ENCODE peak calls at places on chromosomes 13 and 19, in four cellular contexts. W, B, P and N are unnamed samples.

GRCh38 chr13:20442798-20443381 is 82.8 kb downstream of the CRYL1 start:
- DNase-seq in W (no peak), B (no peak), P (no peak), N (peak; percentile 14)

GRCh38 chr13:79724348-79725103 is 243.6 kb downstream of the NDFIP2 start:
- DNase-seq in W (peak; percentile 62), B (no peak), P (no peak), N (peak; percentile 6)

GRCh38 chr13:46778879-46779278 is 18.1 kb downstream of the ESD start:
- DNase-seq in W (peak; percentile 79), B (peak; percentile 64), P (no peak), N (no peak)

GRCh38 chr19:47790398-47790814 is 11.9 kb downstream of the SELENOW start:
- DNase-seq in W (peak; percentile 54), B (peak; percentile 56), P (peak; percentile 80), N (peak; percentile 82)

GRCh38 chr19:3699741-3700241 is 477 bp downstream of the PIP5K1C start:
- DNase-seq in W (no peak), B (no peak), P (no peak), N (no peak)

GRCh38 chr19:11321206-11322126 is 18.0 kb downstream of the RAB3D start:
- DNase-seq in W (no peak), B (no peak), P (no peak), N (no peak)

GRCh38 chr13:96000069-96000468 is 53.1 kb downstream of the UGGT2 start:
- DNase-seq in W (no peak), B (no peak), P (no peak), N (no peak)

GRCh38 chr13:91922969-91923592 is 524.7 kb downstream of the GPC5 start:
- DNase-seq in W (no peak), B (no peak), P (no peak), N (peak; percentile 11)

GRCh38 chr13:46317120-46317519 is 69.9 kb downstream of the RUBCNL start:
- DNase-seq in W (no peak), B (peak; percentile 45), P (no peak), N (no peak)

GRCh38 chr19:3867971-3868769 is 668 bp downstream of the ZFR2 start:
- DNase-seq in W (no peak), B (no peak), P (no peak), N (no peak)

GRCh38 chr13:100809856-100810255 is 135.3 kb upstream of the TMTC4 start:
- DNase-seq in W (no peak), B (no peak), P (no peak), N (no peak)

GRCh38 chr13:52112606-52113005 is 16.3 kb downstream of the NEK5 start:
- DNase-seq in W (no peak), B (no peak), P (no peak), N (no peak)

GRCh38 chr19:45761714-45762113 is 7.3 kb downstream of the SIX5 start:
- DNase-seq in W (no peak), B (no peak), P (no peak), N (no peak)

GRCh38 chr19:53927745-53928144 is 18.7 kb downstream of the CACNG7 start:
- DNase-seq in W (peak; percentile 58), B (peak; percentile 57), P (no peak), N (peak; percentile 63)

GRCh38 chr13:111335263-111335662 is 14.8 kb downstream of the TEX29 start:
- DNase-seq in W (no peak), B (no peak), P (no peak), N (no peak)

GRCh38 chr19:30941591-30941990 is 407.6 kb downstream of the TSHZ3 start:
- DNase-seq in W (no peak), B (no peak), P (no peak), N (no peak)

GRCh38 chr19:38774181-38774950 is 1.0 kb upstream of the LGALS7 start:
- DNase-seq in W (no peak), B (no peak), P (no peak), N (no peak)

GRCh38 chr19:15304140-15304705 is 28.1 kb downstream of the BRD4 start:
- DNase-seq in W (peak; percentile 49), B (peak; percentile 47), P (peak; percentile 40), N (no peak)

GRCh38 chr13:104553156-104553555 is 1486.9 kb upstream of the SLC10A2 start:
- DNase-seq in W (peak; percentile 83), B (no peak), P (no peak), N (peak; percentile 2)

GRCh38 chr13:105059786-105060185 is 1475.7 kb downstream of the EFNB2 start:
- DNase-seq in W (no peak), B (no peak), P (no peak), N (no peak)

GRCh38 chr13:19605161-19605955 is 28.1 kb upstream of the MPHOSPH8 start:
- DNase-seq in W (peak; percentile 76), B (peak; percentile 48), P (no peak), N (peak; percentile 46)

GRCh38 chr13:97280478-97280877 is 58.3 kb downstream of the MBNL2 start:
- DNase-seq in W (peak; percentile 52), B (peak; percentile 35), P (no peak), N (peak; percentile 46)

GRCh38 chr19:8242212-8242821 is 33.1 kb downstream of the CERS4 start:
- DNase-seq in W (no peak), B (no peak), P (no peak), N (no peak)

GRCh38 chr19:52542984-52543664 is 15.7 kb downstream of the ZNF808 start:
- DNase-seq in W (peak; percentile 2), B (no peak), P (no peak), N (no peak)

GRCh38 chr13:34208326-34208725 is 390.4 kb downstream of the RFC3 start:
- DNase-seq in W (peak; percentile 55), B (peak; percentile 75), P (no peak), N (no peak)

GRCh38 chr19:39183100-39183499 is 13.7 kb upstream of the NCCRP1 start:
- DNase-seq in W (no peak), B (peak; percentile 37), P (no peak), N (no peak)

GRCh38 chr13:33624740-33625139 is 193.2 kb upstream of the RFC3 start:
- DNase-seq in W (no peak), B (no peak), P (no peak), N (no peak)

GRCh38 chr13:20049558-20050473 is 91.3 kb downstream of the ZMYM2 start:
- DNase-seq in W (no peak), B (peak; percentile 31), P (no peak), N (no peak)

GRCh38 chr13:90302113-90302512 is 1045.4 kb upstream of the MIR17HG start:
- DNase-seq in W (peak; percentile 86), B (peak; percentile 68), P (no peak), N (peak; percentile 14)

GRCh38 chr13:25473864-25474263 is 102.1 kb downstream of the ATP8A2 start:
- DNase-seq in W (peak; percentile 79), B (no peak), P (no peak), N (peak; percentile 37)

GRCh38 chr13:25466880-25467279 is 95.1 kb downstream of the ATP8A2 start:
- DNase-seq in W (no peak), B (no peak), P (no peak), N (no peak)

GRCh38 chr13:25469179-25469545 is 97.4 kb downstream of the ATP8A2 start:
- DNase-seq in W (no peak), B (no peak), P (no peak), N (no peak)

GRCh38 chr13:25463496-25463895 is 91.7 kb downstream of the ATP8A2 start:
- DNase-seq in W (peak; percentile 56), B (peak; percentile 4), P (no peak), N (no peak)

DNA sequence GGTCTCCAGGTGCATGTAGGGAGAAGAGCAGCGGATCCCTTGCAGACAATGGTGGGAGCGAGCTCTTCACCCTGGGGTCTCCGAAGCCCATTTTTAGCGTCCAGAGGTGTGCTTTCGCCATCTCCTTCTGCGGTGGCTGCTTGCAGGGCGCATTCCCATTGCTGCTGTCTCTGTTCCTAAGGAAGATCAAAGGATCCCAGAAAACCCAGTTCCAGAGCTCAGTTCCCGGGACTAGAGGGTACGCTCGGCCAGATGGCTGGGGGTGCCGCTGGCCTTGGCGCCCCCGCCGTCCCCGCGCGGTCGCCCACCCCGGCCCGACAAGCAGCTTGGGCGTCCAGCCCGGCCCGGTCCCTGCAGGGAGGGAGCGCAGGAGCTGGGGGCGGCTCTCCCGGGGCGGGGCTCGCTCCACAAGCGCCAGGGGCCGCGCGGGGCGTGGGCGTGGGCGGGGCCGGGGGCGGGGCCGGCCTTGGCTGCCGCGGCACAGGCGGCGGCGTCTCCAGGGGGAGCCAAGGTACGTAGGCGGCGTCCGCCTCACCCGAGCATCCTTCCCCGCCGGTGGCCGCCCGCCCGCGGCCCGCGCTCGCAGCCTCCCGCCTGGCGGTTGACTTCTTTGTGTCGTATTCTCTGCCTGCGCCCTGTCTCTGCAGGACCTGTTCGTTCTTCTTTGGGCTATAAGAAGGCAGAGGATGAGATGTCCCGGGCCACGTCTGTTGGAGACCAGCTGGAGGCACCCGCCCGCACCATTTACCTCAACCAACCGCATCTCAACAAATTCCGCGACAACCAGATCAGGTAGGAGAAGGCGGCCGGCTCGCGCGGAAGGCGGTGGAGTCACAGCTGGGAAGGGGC is 96.8 kb downstream of the ATP8A2 start:
- DNase-seq in W (peak; percentile 54), B (no peak), P (no peak), N (no peak)
- TF ChIP-seq CTCF in W (no peak), B (no peak), P (no peak), N (no peak)

GRCh38 chr13:82758056-82758455 is 1124.2 kb downstream of the SLITRK1 start:
- DNase-seq in W (no peak), B (peak; percentile 17), P (no peak), N (peak; percentile 4)
- TF ChIP-seq CTCF in W (no peak), B (peak; percentile 37), P (no peak), N (peak; percentile 4)

GRCh38 chr19:13797058-13797440 is 1.8 kb downstream of the ZSWIM4 start:
- DNase-seq in W (no peak), B (no peak), P (no peak), N (no peak)

GRCh38 chr19:13794752-13795589 is at the start of gene ZSWIM4:
- DNase-seq in W (peak; percentile 100), B (peak; percentile 100), P (peak; percentile 99), N (peak; percentile 100)

GRCh38 chr19:13797870-13798269 is 2.6 kb downstream of the ZSWIM4 start:
- DNase-seq in W (peak; percentile 94), B (peak; percentile 85), P (no peak), N (peak; percentile 96)

GRCh38 chr19:13795595-13796300 is 505 bp downstream of the ZSWIM4 start:
- DNase-seq in W (peak; percentile 46), B (peak; percentile 15), P (no peak), N (peak; percentile 15)

GRCh38 chr19:13796301-13797057 is 1.2 kb downstream of the ZSWIM4 start:
- DNase-seq in W (peak; percentile 97), B (peak; percentile 95), P (peak; percentile 76), N (peak; percentile 97)
- TF ChIP-seq CTCF in W (peak; percentile 35), B (peak; percentile 53), P (no peak), N (peak; percentile 6)

GRCh38 chr19:384801-385169 is 24.2 kb downstream of the C2CD4C start:
- DNase-seq in W (no peak), B (no peak), P (no peak), N (no peak)

GRCh38 chr19:383040-383439 is 25.9 kb downstream of the C2CD4C start:
- DNase-seq in W (no peak), B (no peak), P (no peak), N (no peak)

GRCh38 chr19:379796-380195 is 29.2 kb downstream of the C2CD4C start:
- DNase-seq in W (no peak), B (no peak), P (no peak), N (no peak)

GRCh38 chr19:387777-388176 is 21.2 kb downstream of the C2CD4C start:
- DNase-seq in W (no peak), B (no peak), P (no peak), N (no peak)

GRCh38 chr19:383922-384800 is 24.8 kb downstream of the C2CD4C start:
- DNase-seq in W (no peak), B (no peak), P (no peak), N (no peak)
- TF ChIP-seq CTCF in W (no peak), B (peak; percentile 17), P (peak; percentile 77), N (no peak)